ENCODE peak calls at places on chromosomes 13 and 19, in four cellular contexts. L is H1, J is GM12878, K is K562. G is an unnamed sample.

GRCh38 chr13:27170521-27171243 is 929 bp downstream of the USP12 start:
- DNase-seq in L (peak; percentile 83), J (no peak), K (peak; percentile 45), G (peak; percentile 8)

GRCh38 chr19:49910179-49910578 is 13.5 kb upstream of the IL4I1 start:
- DNase-seq in L (no peak), J (no peak), K (no peak), G (no peak)

GRCh38 chr13:27712421-27712820 is 79.9 kb upstream of the GSX1 start:
- DNase-seq in L (no peak), J (no peak), K (no peak), G (no peak)

GRCh38 chr19:19461671-19462622 is 53.4 kb downstream of the TSSK6 start:
- DNase-seq in L (peak; percentile 88), J (no peak), K (peak; percentile 80), G (no peak)

GRCh38 chr13:93714171-93714570 is 487.6 kb downstream of the GPC6 start:
- DNase-seq in L (no peak), J (no peak), K (no peak), G (no peak)

GRCh38 chr13:45615501-45616101 is at the start of gene ERICH6B:
- DNase-seq in L (peak; percentile 67), J (no peak), K (no peak), G (no peak)

GRCh38 chr13:98582947-98583346 is 6.0 kb upstream of the STK24 start:
- DNase-seq in L (no peak), J (no peak), K (no peak), G (no peak)

GRCh38 chr19:31890230-31890629 is 455.2 kb upstream of the ZNF507 start:
- DNase-seq in L (peak; percentile 50), J (no peak), K (peak; percentile 17), G (no peak)

GRCh38 chr19:49987159-49987698 is 26.3 kb upstream of the SIGLEC11 start:
- DNase-seq in L (peak; percentile 94), J (peak; percentile 54), K (peak; percentile 76), G (peak; percentile 88)

GRCh38 chr19:29587518-29587986 is 18.5 kb upstream of the POP4 start:
- DNase-seq in L (no peak), J (peak; percentile 76), K (no peak), G (no peak)

DNA sequence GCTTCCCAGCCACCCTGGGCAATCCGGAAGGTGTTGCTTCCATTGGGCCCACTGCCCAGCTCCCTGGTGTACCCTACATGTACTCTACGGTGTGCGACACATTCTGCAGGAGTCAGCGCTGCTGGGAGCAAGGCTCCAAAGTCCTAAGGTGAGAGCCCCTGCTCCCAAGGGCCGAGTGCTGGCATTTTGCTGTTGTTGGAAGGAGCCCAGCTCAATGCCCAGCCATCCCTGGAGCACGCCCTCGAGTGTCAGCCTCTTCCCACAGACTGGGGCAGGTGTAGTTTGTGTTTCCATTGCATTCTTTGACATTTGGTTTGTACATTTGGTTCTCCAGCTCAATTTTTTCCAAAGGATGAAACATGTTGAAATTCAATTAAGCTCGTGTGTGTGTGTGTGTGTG is 64.6 kb downstream of the GGACT start:
- DNase-seq in L (no peak), J (no peak), K (no peak), G (no peak)
- TF ChIP-seq EGR1 in L (no peak), J (no peak), K (no peak), G (no peak)

DNA sequence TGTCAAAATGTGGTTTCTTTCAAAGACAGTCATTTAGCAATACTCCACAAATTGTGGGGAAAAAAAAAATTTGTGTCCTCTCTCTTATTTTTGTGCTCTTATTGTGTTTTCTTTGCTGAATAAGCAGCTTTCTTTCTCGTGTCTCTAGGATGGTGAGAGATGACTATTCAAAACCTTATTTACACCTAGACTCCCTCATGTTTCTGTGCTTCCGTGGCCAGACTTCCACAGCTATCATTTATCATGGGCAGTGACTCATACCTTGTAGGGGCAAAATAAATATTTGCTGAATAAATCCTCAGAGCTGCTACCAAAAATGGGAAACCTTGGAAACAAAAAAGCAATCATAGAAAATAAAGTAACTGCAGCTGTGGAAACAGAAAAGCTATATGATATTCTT is 204.9 kb upstream of the MIR17HG start:
- DNase-seq in L (no peak), J (no peak), K (no peak), G (no peak)
- TF ChIP-seq EGR1 in L (no peak), J (no peak), K (no peak), G (no peak)

GRCh38 chr19:12400618-12401502 is at the start of gene ZNF799:
- DNase-seq in L (peak; percentile 88), J (peak; percentile 81), K (peak; percentile 78), G (peak; percentile 94)
- TF ChIP-seq EGR1 in L (no peak), J (peak; percentile 38), K (peak; percentile 66), G (peak; percentile 59)

GRCh38 chr19:58395220-58395978 is at the start of gene RNF225:
- DNase-seq in L (peak; percentile 83), J (no peak), K (peak; percentile 39), G (no peak)
- TF ChIP-seq EGR1 in L (no peak), J (no peak), K (no peak), G (no peak)

GRCh38 chr13:91346848-91347211 is 657 bp upstream of the MIR17HG start:
- DNase-seq in L (no peak), J (peak; percentile 25), K (peak; percentile 71), G (no peak)
- TF ChIP-seq EGR1 in L (no peak), J (no peak), K (no peak), G (no peak)

GRCh38 chr19:39217094-39217493 is 13.0 kb upstream of the SYCN start:
- DNase-seq in L (no peak), J (no peak), K (no peak), G (no peak)
- TF ChIP-seq EGR1 in L (no peak), J (no peak), K (no peak), G (no peak)

DNA sequence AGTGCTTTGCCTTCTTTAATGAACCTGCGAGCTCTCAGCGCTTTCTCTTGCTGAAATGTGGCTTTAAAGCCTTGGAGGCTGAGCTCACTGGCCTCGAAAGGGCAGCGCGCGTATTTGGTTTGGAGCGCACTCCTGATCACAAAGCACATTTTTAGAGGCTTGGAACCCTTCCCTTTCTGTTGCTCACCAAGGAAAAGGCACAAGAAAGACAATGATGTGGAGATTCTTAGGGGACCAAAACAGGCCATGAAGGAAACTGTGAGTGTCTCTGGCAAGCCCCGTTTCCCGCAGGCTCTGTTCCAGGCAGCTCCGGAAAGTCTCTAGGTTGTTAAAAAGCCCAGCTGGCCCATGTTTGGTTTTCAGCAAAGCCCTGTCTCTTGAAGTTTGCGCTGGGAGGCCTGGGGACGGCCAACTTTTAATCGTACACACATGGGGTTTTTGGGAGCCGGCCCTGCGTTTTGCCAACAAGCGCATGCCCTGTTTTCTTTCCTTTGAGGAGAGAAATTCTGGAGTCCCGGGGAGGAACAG is 9.4 kb upstream of the SPC24 start:
- DNase-seq in L (no peak), J (no peak), K (no peak), G (no peak)
- TF ChIP-seq EGR1 in L (no peak), J (no peak), K (no peak), G (no peak)